ENCODE peak calls at places on chromosomes 13 and 19, in five cellular contexts. C, R, P, Z and J are unnamed samples.

GRCh38 chr13:92187378-92187989 is 789.1 kb downstream of the GPC5 start:
- DNase-seq in C (peak), R (peak), P (peak), Z (peak), J (peak)

GRCh38 chr19:41321600-41322270 is 11.8 kb downstream of the CCDC97 start:
- DNase-seq in C (no peak), R (no peak), P (peak), Z (peak), J (peak)

GRCh38 chr13:47545630-47546029 is 455.4 kb downstream of the SUCLA2 start:
- DNase-seq in C (no peak), R (no peak), P (no peak), Z (no peak), J (peak)

GRCh38 chr13:97629601-97630272 is 195.8 kb downstream of the RAP2A start:
- DNase-seq in C (no peak), R (no peak), P (no peak), Z (no peak), J (no peak)

GRCh38 chr19:1521636-1522035 is 2.2 kb upstream of the PLK5 start:
- DNase-seq in C (no peak), R (no peak), P (no peak), Z (no peak), J (no peak)

GRCh38 chr13:23750383-23751121 is 138.6 kb downstream of the MIPEP start:
- DNase-seq in C (no peak), R (no peak), P (no peak), Z (peak), J (no peak)

GRCh38 chr13:28935104-28935503 is 115.0 kb downstream of the MTUS2 start:
- DNase-seq in C (no peak), R (no peak), P (no peak), Z (no peak), J (no peak)

GRCh38 chr19:2351591-2351990 is 8.5 kb upstream of the TMPRSS9 start:
- DNase-seq in C (no peak), R (no peak), P (no peak), Z (no peak), J (no peak)

GRCh38 chr19:30214651-30215051 is 157.5 kb upstream of the ZNF536 start:
- DNase-seq in C (no peak), R (no peak), P (no peak), Z (no peak), J (peak)

GRCh38 chr13:29227560-29227959 is 367.9 kb downstream of the SLC7A1 start:
- DNase-seq in C (no peak), R (no peak), P (no peak), Z (no peak), J (peak)

GRCh38 chr19:43450545-43450997 is 14.8 kb downstream of the LYPD3 start:
- DNase-seq in C (peak), R (no peak), P (no peak), Z (peak), J (peak)

GRCh38 chr19:4533334-4533733 is 1.7 kb downstream of the PLIN5 start:
- DNase-seq in C (no peak), R (no peak), P (no peak), Z (no peak), J (no peak)

GRCh38 chr19:53553865-53554791 is 16.2 kb downstream of the ZNF331 start:
- DNase-seq in C (peak), R (peak), P (no peak), Z (peak), J (peak)

GRCh38 chr13:40613192-40613818 is 53.1 kb downstream of the FOXO1 start:
- DNase-seq in C (no peak), R (no peak), P (no peak), Z (no peak), J (no peak)

GRCh38 chr13:98457053-98457452 is 119.9 kb downstream of the STK24 start:
- DNase-seq in C (no peak), R (no peak), P (no peak), Z (no peak), J (no peak)

GRCh38 chr13:99704390-99704789 is 203.1 kb downstream of the TM9SF2 start:
- DNase-seq in C (no peak), R (no peak), P (no peak), Z (no peak), J (no peak)

GRCh38 chr13:79389031-79389430 is 17.0 kb downstream of the RBM26 start:
- DNase-seq in C (no peak), R (no peak), P (no peak), Z (no peak), J (no peak)

GRCh38 chr13:59700281-59700680 is 463.4 kb downstream of the DIAPH3 start:
- DNase-seq in C (no peak), R (no peak), P (no peak), Z (peak), J (peak)

GRCh38 chr19:32041681-32042292 is 303.6 kb upstream of the ZNF507 start:
- DNase-seq in C (peak), R (no peak), P (peak), Z (peak), J (peak)

GRCh38 chr13:59261928-59262488 is 901.7 kb downstream of the DIAPH3 start:
- DNase-seq in C (no peak), R (no peak), P (no peak), Z (peak), J (no peak)

GRCh38 chr19:3506384-3507340 is 551 bp downstream of the FZR1 start:
- DNase-seq in C (peak), R (peak), P (no peak), Z (no peak), J (no peak)

GRCh38 chr13:47081246-47081645 is 184.4 kb upstream of the HTR2A start:
- DNase-seq in C (no peak), R (no peak), P (no peak), Z (no peak), J (no peak)

GRCh38 chr13:27406178-27406939 is 18.1 kb upstream of the GTF3A start:
- DNase-seq in C (peak), R (peak), P (no peak), Z (peak), J (peak)

GRCh38 chr19:7351861-7352260 is 3.1 kb downstream of the ARHGEF18 start:
- DNase-seq in C (no peak), R (no peak), P (no peak), Z (no peak), J (no peak)

GRCh38 chr19:7346488-7346971 is 2.2 kb upstream of the ARHGEF18 start:
- DNase-seq in C (no peak), R (no peak), P (no peak), Z (no peak), J (no peak)

GRCh38 chr19:7349231-7349591 is 474 bp downstream of the ARHGEF18 start:
- DNase-seq in C (no peak), R (no peak), P (no peak), Z (no peak), J (no peak)

GRCh38 chr19:7349961-7350711 is 1.4 kb downstream of the ARHGEF18 start:
- DNase-seq in C (no peak), R (no peak), P (no peak), Z (no peak), J (no peak)

DNA sequence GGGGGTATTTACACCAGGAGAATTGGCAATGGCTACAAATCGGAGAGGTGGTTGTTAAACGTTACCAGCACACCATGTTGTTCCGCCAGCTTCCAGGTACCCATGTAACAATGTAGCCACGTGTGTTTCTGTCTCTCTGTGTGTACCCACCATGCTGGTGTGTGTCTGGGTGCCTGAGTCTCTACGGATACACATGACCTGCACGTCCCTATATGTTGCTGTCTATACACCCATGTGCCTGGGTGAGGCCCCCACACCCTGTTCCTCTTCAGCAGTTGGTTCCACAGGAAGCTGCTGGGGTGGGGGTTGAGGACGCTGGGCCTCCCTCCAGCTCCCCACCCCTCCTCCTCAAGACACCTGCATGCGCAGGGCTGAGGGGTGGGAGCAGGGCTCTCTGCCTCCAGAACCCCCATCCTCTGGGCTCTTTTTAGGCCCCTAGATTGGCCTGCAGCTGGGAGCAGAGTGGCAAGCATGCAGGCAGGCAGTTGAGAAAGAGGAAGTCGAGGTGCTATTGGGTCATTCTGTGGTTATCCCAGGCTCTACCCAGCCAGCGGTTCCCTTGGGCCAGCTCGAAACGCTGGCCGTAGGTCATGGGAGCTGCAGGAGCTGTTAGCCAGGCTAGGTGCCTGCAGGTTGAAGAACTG is at the start of gene ARHGEF18:
- DNase-seq in C (no peak), R (no peak), P (no peak), Z (no peak), J (no peak)
- H3K4me3 ChIP-seq in C (no peak), R (peak), P (no peak), Z (no peak), J (no peak)

GRCh38 chr13:113120300-113121182 is 2.1 kb upstream of the F10 start:
- DNase-seq in C (no peak), R (no peak), P (no peak), Z (no peak), J (no peak)

GRCh38 chr13:113121183-113121927 is 1.2 kb upstream of the F10 start:
- DNase-seq in C (no peak), R (no peak), P (no peak), Z (no peak), J (no peak)

GRCh38 chr13:113123226-113124150 is 889 bp downstream of the F10 start:
- DNase-seq in C (no peak), R (no peak), P (no peak), Z (no peak), J (no peak)

GRCh38 chr13:113122571-113123225 is at the start of gene F10:
- DNase-seq in C (no peak), R (peak), P (no peak), Z (peak), J (peak)

GRCh38 chr13:113121928-113122420 is 625 bp upstream of the F10 start:
- DNase-seq in C (no peak), R (no peak), P (no peak), Z (no peak), J (no peak)
- H3K4me3 ChIP-seq in C (no peak), R (no peak), P (peak), Z (no peak), J (no peak)

GRCh38 chr19:38691938-38692457 is 44.5 kb downstream of the ACTN4 start:
- DNase-seq in C (peak), R (no peak), P (no peak), Z (peak), J (peak)
- H3K4me3 ChIP-seq in C (no peak), R (no peak), P (no peak), Z (no peak), J (no peak)

DNA sequence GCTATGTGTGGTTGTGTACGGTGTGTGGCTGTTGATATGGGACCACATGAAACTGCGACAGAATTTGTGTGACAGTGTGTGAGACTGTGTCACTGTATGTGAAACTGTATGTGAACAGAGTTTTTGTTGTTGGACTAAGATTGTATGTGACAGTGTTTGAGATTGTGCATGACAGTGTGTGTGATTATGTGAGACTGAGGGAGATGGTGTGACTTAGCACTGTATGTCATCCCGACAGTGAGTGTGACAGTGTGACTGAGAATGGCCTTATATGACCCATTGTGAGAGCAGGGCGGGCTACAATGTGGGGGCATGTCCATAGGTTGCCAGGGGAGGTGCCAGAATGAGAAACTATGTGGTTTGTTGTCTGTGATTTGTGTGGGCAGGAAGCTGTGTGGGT is 930 bp downstream of the ZNF583 start:
- DNase-seq in C (no peak), R (no peak), P (no peak), Z (no peak), J (no peak)
- H3K4me3 ChIP-seq in C (peak), R (peak), P (peak), Z (peak), J (peak)

DNA sequence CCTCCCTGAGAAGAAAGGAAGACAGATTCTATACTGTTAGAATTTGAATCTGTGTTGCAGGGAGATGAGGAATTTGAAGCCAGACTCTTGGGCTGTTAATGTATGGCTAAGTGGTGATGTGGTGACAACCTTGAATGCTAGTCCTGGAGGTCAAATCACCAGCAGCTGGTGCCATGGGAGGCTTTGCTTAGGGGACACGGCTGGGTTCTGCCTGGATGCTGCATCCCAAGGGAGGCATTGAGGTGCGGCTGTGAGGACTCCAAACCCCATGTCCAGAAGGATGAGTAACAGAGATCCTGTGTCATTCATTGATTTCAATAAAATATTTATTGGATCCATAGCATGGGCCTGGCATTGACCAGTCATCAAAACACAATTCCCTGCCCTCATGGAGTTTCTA is 42.3 kb downstream of the RFX2 start:
- DNase-seq in C (no peak), R (no peak), P (no peak), Z (no peak), J (no peak)
- H3K4me3 ChIP-seq in C (no peak), R (no peak), P (no peak), Z (no peak), J (no peak)

GRCh38 chr19:14442904-14443631 is 10.0 kb downstream of the PKN1 start:
- DNase-seq in C (no peak), R (no peak), P (no peak), Z (no peak), J (no peak)

GRCh38 chr19:14439014-14439413 is 5.9 kb downstream of the PKN1 start:
- DNase-seq in C (no peak), R (no peak), P (no peak), Z (no peak), J (no peak)

GRCh38 chr19:14440049-14440448 is 6.9 kb downstream of the PKN1 start:
- DNase-seq in C (no peak), R (peak), P (no peak), Z (no peak), J (no peak)

GRCh38 chr19:14443632-14444216 is 10.6 kb downstream of the PKN1 start:
- DNase-seq in C (no peak), R (no peak), P (no peak), Z (no peak), J (no peak)

DNA sequence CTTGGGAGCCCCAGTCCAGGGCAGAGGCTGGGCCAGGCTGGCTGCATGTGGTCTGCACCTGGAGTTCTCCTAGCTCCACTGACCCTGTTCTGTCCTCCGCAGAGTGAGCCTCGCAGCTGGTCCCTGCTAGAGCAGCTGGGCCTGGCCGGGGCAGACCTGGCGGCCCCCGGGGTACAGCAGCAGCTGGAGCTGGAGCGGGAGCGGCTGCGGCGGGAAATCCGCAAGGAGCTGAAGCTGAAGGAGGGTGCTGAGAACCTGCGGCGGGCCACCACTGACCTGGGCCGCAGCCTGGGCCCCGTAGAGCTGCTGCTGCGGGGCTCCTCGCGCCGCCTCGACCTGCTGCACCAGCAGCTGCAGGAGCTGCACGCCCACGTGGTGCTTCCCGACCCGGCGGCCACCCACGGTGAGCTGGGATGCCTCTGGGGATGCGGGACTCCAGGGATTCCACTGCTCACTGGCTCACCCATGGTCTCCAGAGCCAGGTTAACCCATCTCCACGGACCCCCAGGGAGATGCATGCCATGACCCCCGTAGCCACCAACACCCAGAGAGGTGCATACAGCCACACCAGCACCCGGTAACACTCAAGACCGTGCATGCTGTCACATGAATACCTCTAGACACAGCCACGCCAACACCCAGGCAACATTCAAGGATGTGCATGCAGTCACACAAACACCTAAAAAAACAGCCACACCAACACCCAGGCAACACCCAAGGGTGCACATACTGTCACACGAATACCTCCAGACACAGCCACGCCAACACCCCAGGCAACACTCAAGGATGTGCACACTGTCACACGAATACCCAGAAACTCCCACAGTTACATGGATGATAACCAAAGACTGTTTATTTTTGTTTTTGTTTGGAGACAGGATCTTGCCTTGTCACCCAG is 8.2 kb downstream of the PKN1 start:
- DNase-seq in C (no peak), R (no peak), P (no peak), Z (no peak), J (no peak)
- H3K4me3 ChIP-seq in C (no peak), R (no peak), P (no peak), Z (no peak), J (no peak)

GRCh38 chr13:30659980-30660379 is 42.3 kb downstream of the USPL1 start:
- DNase-seq in C (peak), R (no peak), P (no peak), Z (no peak), J (no peak)
- H3K4me3 ChIP-seq in C (no peak), R (no peak), P (no peak), Z (no peak), J (no peak)